ENCODE peak calls at places on chromosome 2, in eight cellular contexts. One of them, this sample, is unnamed. For H3K4me1, the result is how much of the 10 kb centered on the place peaks cover.

GRCh38 chr2:15605721-15606120 is 14.1 kb downstream of the DDX1 start:
- DNase-seq in lung: no peak
- DNase-seq in kidney: no peak
- DNase-seq in body of pancreas: no peak
- DNase-seq in Panc1: no peak
- DNase-seq in H9: no peak
- DNase-seq in HCT116: no peak
- DNase-seq in endothelial cell of umbilical vein: no peak
- DNase-seq in this sample: no peak

GRCh38 chr2:25251461-25252273 is 83.3 kb upstream of the POMC start:
- DNase-seq in lung: peak
- DNase-seq in kidney: peak
- DNase-seq in body of pancreas: peak
- DNase-seq in Panc1: no peak
- DNase-seq in H9: peak
- DNase-seq in HCT116: no peak
- DNase-seq in endothelial cell of umbilical vein: peak
- DNase-seq in this sample: peak

GRCh38 chr2:213475433-213475832 is 191.2 kb downstream of the SPAG16 start:
- DNase-seq in lung: no peak
- DNase-seq in kidney: no peak
- DNase-seq in body of pancreas: no peak
- DNase-seq in Panc1: no peak
- DNase-seq in H9: no peak
- DNase-seq in HCT116: peak
- DNase-seq in endothelial cell of umbilical vein: no peak
- DNase-seq in this sample: no peak

GRCh38 chr2:62302763-62303435 is 107.0 kb downstream of the B3GNT2 start:
- DNase-seq in lung: no peak
- DNase-seq in kidney: no peak
- DNase-seq in body of pancreas: no peak
- DNase-seq in Panc1: no peak
- DNase-seq in H9: no peak
- DNase-seq in HCT116: no peak
- DNase-seq in endothelial cell of umbilical vein: no peak
- DNase-seq in this sample: no peak

GRCh38 chr2:119702918-119703401 is 24.0 kb downstream of the TMEM177 start:
- DNase-seq in lung: peak
- DNase-seq in kidney: peak
- DNase-seq in body of pancreas: peak
- DNase-seq in Panc1: peak
- DNase-seq in H9: peak
- DNase-seq in HCT116: peak
- DNase-seq in endothelial cell of umbilical vein: peak
- DNase-seq in this sample: peak

GRCh38 chr2:9914384-9915065 is 37.0 kb upstream of the GRHL1 start:
- DNase-seq in lung: no peak
- DNase-seq in kidney: no peak
- DNase-seq in body of pancreas: no peak
- DNase-seq in Panc1: peak
- DNase-seq in H9: no peak
- DNase-seq in HCT116: peak
- DNase-seq in endothelial cell of umbilical vein: peak
- DNase-seq in this sample: no peak

GRCh38 chr2:204129591-204130270 is 193.2 kb downstream of the ICOS start:
- DNase-seq in lung: no peak
- DNase-seq in kidney: no peak
- DNase-seq in body of pancreas: no peak
- DNase-seq in Panc1: no peak
- DNase-seq in H9: no peak
- DNase-seq in HCT116: no peak
- DNase-seq in endothelial cell of umbilical vein: no peak
- DNase-seq in this sample: no peak

GRCh38 chr2:42844901-42845685 is 52.7 kb upstream of the HAAO start:
- DNase-seq in lung: no peak
- DNase-seq in kidney: no peak
- DNase-seq in body of pancreas: no peak
- DNase-seq in Panc1: no peak
- DNase-seq in H9: no peak
- DNase-seq in HCT116: no peak
- DNase-seq in endothelial cell of umbilical vein: peak
- DNase-seq in this sample: peak

GRCh38 chr2:236070236-236070635 is 98.0 kb downstream of the GBX2 start:
- DNase-seq in lung: no peak
- DNase-seq in kidney: no peak
- DNase-seq in body of pancreas: no peak
- DNase-seq in Panc1: no peak
- DNase-seq in H9: no peak
- DNase-seq in HCT116: no peak
- DNase-seq in endothelial cell of umbilical vein: no peak
- DNase-seq in this sample: no peak

GRCh38 chr2:235981629-235982028 is 186.6 kb downstream of the GBX2 start:
- DNase-seq in lung: no peak
- DNase-seq in kidney: no peak
- DNase-seq in body of pancreas: no peak
- DNase-seq in Panc1: no peak
- DNase-seq in H9: peak
- DNase-seq in HCT116: no peak
- DNase-seq in endothelial cell of umbilical vein: peak
- DNase-seq in this sample: no peak

GRCh38 chr2:196314157-196314556 is 142.8 kb upstream of the STK17B start:
- DNase-seq in lung: no peak
- DNase-seq in kidney: no peak
- DNase-seq in body of pancreas: no peak
- DNase-seq in Panc1: no peak
- DNase-seq in H9: no peak
- DNase-seq in HCT116: no peak
- DNase-seq in endothelial cell of umbilical vein: no peak
- DNase-seq in this sample: no peak

GRCh38 chr2:207676827-207677354 is 34.5 kb upstream of the CCNYL1 start:
- DNase-seq in lung: no peak
- DNase-seq in kidney: no peak
- DNase-seq in body of pancreas: no peak
- DNase-seq in Panc1: no peak
- DNase-seq in H9: no peak
- DNase-seq in HCT116: no peak
- DNase-seq in endothelial cell of umbilical vein: peak
- DNase-seq in this sample: no peak

GRCh38 chr2:111923271-111923670 is 24.9 kb downstream of the MERTK start:
- DNase-seq in lung: no peak
- DNase-seq in kidney: no peak
- DNase-seq in body of pancreas: no peak
- DNase-seq in Panc1: no peak
- DNase-seq in H9: no peak
- DNase-seq in HCT116: no peak
- DNase-seq in endothelial cell of umbilical vein: no peak
- DNase-seq in this sample: no peak

GRCh38 chr2:199556886-199557285 is 99.1 kb upstream of the SATB2 start:
- DNase-seq in lung: no peak
- DNase-seq in kidney: no peak
- DNase-seq in body of pancreas: no peak
- DNase-seq in Panc1: no peak
- DNase-seq in H9: no peak
- DNase-seq in HCT116: no peak
- DNase-seq in endothelial cell of umbilical vein: no peak
- DNase-seq in this sample: no peak

GRCh38 chr2:10668402-10669012 is 21.3 kb downstream of the NOL10 start:
- DNase-seq in lung: no peak
- DNase-seq in kidney: no peak
- DNase-seq in body of pancreas: no peak
- DNase-seq in Panc1: peak
- DNase-seq in H9: no peak
- DNase-seq in HCT116: peak
- DNase-seq in endothelial cell of umbilical vein: peak
- DNase-seq in this sample: peak

GRCh38 chr2:133215477-133215876 is 352.8 kb downstream of the NCKAP5 start:
- DNase-seq in lung: no peak
- DNase-seq in kidney: no peak
- DNase-seq in body of pancreas: no peak
- DNase-seq in Panc1: no peak
- DNase-seq in H9: no peak
- DNase-seq in HCT116: no peak
- DNase-seq in endothelial cell of umbilical vein: no peak
- DNase-seq in this sample: no peak

GRCh38 chr2:127770973-127771735 is 39.8 kb downstream of the WDR33 start:
- DNase-seq in lung: no peak
- DNase-seq in kidney: no peak
- DNase-seq in body of pancreas: no peak
- DNase-seq in Panc1: no peak
- DNase-seq in H9: no peak
- DNase-seq in HCT116: no peak
- DNase-seq in endothelial cell of umbilical vein: peak
- DNase-seq in this sample: no peak

GRCh38 chr2:866009-866680 is 84.5 kb upstream of the SNTG2 start:
- DNase-seq in lung: no peak
- DNase-seq in kidney: no peak
- DNase-seq in body of pancreas: peak
- DNase-seq in Panc1: no peak
- DNase-seq in H9: peak
- DNase-seq in HCT116: no peak
- DNase-seq in endothelial cell of umbilical vein: no peak
- DNase-seq in this sample: peak

GRCh38 chr2:864501-865106 is 86.0 kb upstream of the SNTG2 start:
- DNase-seq in lung: no peak
- DNase-seq in kidney: peak
- DNase-seq in body of pancreas: no peak
- DNase-seq in Panc1: no peak
- DNase-seq in H9: peak
- DNase-seq in HCT116: no peak
- DNase-seq in endothelial cell of umbilical vein: no peak
- DNase-seq in this sample: no peak

GRCh38 chr2:869357-869871 is 81.2 kb upstream of the SNTG2 start:
- DNase-seq in lung: no peak
- DNase-seq in kidney: no peak
- DNase-seq in body of pancreas: no peak
- DNase-seq in Panc1: no peak
- DNase-seq in H9: no peak
- DNase-seq in HCT116: no peak
- DNase-seq in endothelial cell of umbilical vein: no peak
- DNase-seq in this sample: no peak

GRCh38 chr2:867296-867695 is 83.4 kb upstream of the SNTG2 start:
- DNase-seq in lung: no peak
- DNase-seq in kidney: no peak
- DNase-seq in body of pancreas: no peak
- DNase-seq in Panc1: no peak
- DNase-seq in H9: peak
- DNase-seq in HCT116: no peak
- DNase-seq in endothelial cell of umbilical vein: no peak
- DNase-seq in this sample: no peak

DNA sequence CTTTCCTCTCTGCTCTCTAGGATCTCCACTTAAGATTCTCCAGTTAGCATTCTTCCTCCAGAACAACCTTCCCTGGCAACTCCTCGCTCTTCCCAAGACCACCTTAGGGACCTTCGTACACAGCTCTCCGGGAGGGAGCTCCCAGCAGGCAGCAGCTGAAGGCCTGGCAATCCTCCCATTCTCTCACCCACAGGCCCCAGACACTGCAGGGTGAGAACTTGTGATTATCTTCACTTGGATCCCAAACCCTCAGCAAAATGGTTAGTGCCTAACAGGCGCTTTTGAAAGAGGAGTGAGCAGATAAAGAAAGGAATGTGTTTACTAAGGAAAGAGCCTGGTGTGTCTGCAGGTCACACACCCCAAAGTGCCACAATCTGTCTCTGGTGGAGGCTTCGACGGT is 83.8 kb upstream of the SNTG2 start:
- DNase-seq in lung: no peak
- DNase-seq in kidney: no peak
- DNase-seq in body of pancreas: no peak
- DNase-seq in Panc1: no peak
- DNase-seq in H9: peak
- DNase-seq in HCT116: no peak
- DNase-seq in endothelial cell of umbilical vein: no peak
- DNase-seq in this sample: no peak
- H3K4me1 ChIP-seq in lung: under half
- H3K4me1 ChIP-seq in kidney: under half
- H3K4me1 ChIP-seq in body of pancreas: under half
- H3K4me1 ChIP-seq in Panc1: under half
- H3K4me1 ChIP-seq in H9: under half
- H3K4me1 ChIP-seq in HCT116: under half
- H3K4me1 ChIP-seq in endothelial cell of umbilical vein: under half
- H3K4me1 ChIP-seq in this sample: under half

GRCh38 chr2:77977486-77978063 is 455.4 kb upstream of the LRRTM4 start:
- DNase-seq in lung: no peak
- DNase-seq in kidney: no peak
- DNase-seq in body of pancreas: no peak
- DNase-seq in Panc1: no peak
- DNase-seq in H9: no peak
- DNase-seq in HCT116: no peak
- DNase-seq in endothelial cell of umbilical vein: no peak
- DNase-seq in this sample: no peak
- TF ChIP-seq CTCF in lung: no peak
- TF ChIP-seq CTCF in kidney: peak
- TF ChIP-seq CTCF in body of pancreas: no peak
- TF ChIP-seq CTCF in Panc1: no peak
- TF ChIP-seq CTCF in H9: peak
- TF ChIP-seq CTCF in HCT116: no peak
- TF ChIP-seq CTCF in endothelial cell of umbilical vein: no peak
- TF ChIP-seq CTCF in this sample: no peak

GRCh38 chr2:74498500-74499268 is 719 bp downstream of the LBX2 start:
- DNase-seq in lung: no peak
- DNase-seq in kidney: peak
- DNase-seq in body of pancreas: no peak
- DNase-seq in Panc1: no peak
- DNase-seq in H9: peak
- DNase-seq in HCT116: no peak
- DNase-seq in endothelial cell of umbilical vein: peak
- DNase-seq in this sample: peak

GRCh38 chr2:74497777-74498499 is 1.5 kb downstream of the LBX2 start:
- DNase-seq in lung: no peak
- DNase-seq in kidney: peak
- DNase-seq in body of pancreas: peak
- DNase-seq in Panc1: no peak
- DNase-seq in H9: peak
- DNase-seq in HCT116: no peak
- DNase-seq in endothelial cell of umbilical vein: no peak
- DNase-seq in this sample: peak

GRCh38 chr2:74499940-74500577 is 656 bp upstream of the LBX2 start:
- DNase-seq in lung: no peak
- DNase-seq in kidney: no peak
- DNase-seq in body of pancreas: no peak
- DNase-seq in Panc1: no peak
- DNase-seq in H9: no peak
- DNase-seq in HCT116: no peak
- DNase-seq in endothelial cell of umbilical vein: no peak
- DNase-seq in this sample: no peak

GRCh38 chr2:74500578-74500946 is 1.2 kb upstream of the LBX2 start:
- DNase-seq in lung: no peak
- DNase-seq in kidney: no peak
- DNase-seq in body of pancreas: no peak
- DNase-seq in Panc1: no peak
- DNase-seq in H9: no peak
- DNase-seq in HCT116: no peak
- DNase-seq in endothelial cell of umbilical vein: no peak
- DNase-seq in this sample: no peak

GRCh38 chr2:74499269-74499939 is at the start of gene LBX2:
- DNase-seq in lung: no peak
- DNase-seq in kidney: peak
- DNase-seq in body of pancreas: no peak
- DNase-seq in Panc1: no peak
- DNase-seq in H9: no peak
- DNase-seq in HCT116: no peak
- DNase-seq in endothelial cell of umbilical vein: no peak
- DNase-seq in this sample: peak
- H3K4me1 ChIP-seq in lung: under half
- H3K4me1 ChIP-seq in kidney: under half
- H3K4me1 ChIP-seq in body of pancreas: half or more
- H3K4me1 ChIP-seq in Panc1: under half
- H3K4me1 ChIP-seq in H9: under half
- H3K4me1 ChIP-seq in HCT116: under half
- H3K4me1 ChIP-seq in endothelial cell of umbilical vein: under half
- H3K4me1 ChIP-seq in this sample: under half

GRCh38 chr2:20633794-20634259 is 17.1 kb downstream of the HS1BP3 start:
- DNase-seq in lung: peak
- DNase-seq in kidney: peak
- DNase-seq in body of pancreas: peak
- DNase-seq in Panc1: no peak
- DNase-seq in H9: no peak
- DNase-seq in HCT116: no peak
- DNase-seq in endothelial cell of umbilical vein: peak
- DNase-seq in this sample: peak
- TF ChIP-seq CTCF in lung: no peak
- TF ChIP-seq CTCF in kidney: no peak
- TF ChIP-seq CTCF in body of pancreas: no peak
- TF ChIP-seq CTCF in Panc1: no peak
- TF ChIP-seq CTCF in H9: no peak
- TF ChIP-seq CTCF in HCT116: no peak
- TF ChIP-seq CTCF in endothelial cell of umbilical vein: no peak
- TF ChIP-seq CTCF in this sample: peak